ENCODE peak calls at places on chromosomes 11 and 22, in four cellular contexts. One of them, this sample, is unnamed.

GRCh38 chr11:106959386-106959785 is 58.9 kb downstream of the GUCY1A2 start:
- DNase-seq in CD8-positive, alpha-beta T cell: no peak
- DNase-seq in choroid plexus epithelial cell: no peak
- DNase-seq in heart left ventricle: no peak
- DNase-seq in this sample: no peak

GRCh38 chr11:14927146-14927545 is 35.1 kb upstream of the CYP2R1 start:
- DNase-seq in CD8-positive, alpha-beta T cell: no peak
- DNase-seq in choroid plexus epithelial cell: no peak
- DNase-seq in heart left ventricle: no peak
- DNase-seq in this sample: no peak

GRCh38 chr11:47254381-47254780 is 3.4 kb upstream of the NR1H3 start:
- DNase-seq in CD8-positive, alpha-beta T cell: no peak
- DNase-seq in choroid plexus epithelial cell: peak
- DNase-seq in heart left ventricle: no peak
- DNase-seq in this sample: no peak

GRCh38 chr11:44817207-44817944 is 90.6 kb downstream of the TSPAN18 start:
- DNase-seq in CD8-positive, alpha-beta T cell: no peak
- DNase-seq in choroid plexus epithelial cell: no peak
- DNase-seq in heart left ventricle: no peak
- DNase-seq in this sample: no peak

GRCh38 chr11:11036185-11037161 is 178.6 kb upstream of the ZBED5 start:
- DNase-seq in CD8-positive, alpha-beta T cell: no peak
- DNase-seq in choroid plexus epithelial cell: peak
- DNase-seq in heart left ventricle: peak
- DNase-seq in this sample: no peak

GRCh38 chr11:119315139-119316016 is 1.6 kb downstream of the MCAM start:
- DNase-seq in CD8-positive, alpha-beta T cell: no peak
- DNase-seq in choroid plexus epithelial cell: no peak
- DNase-seq in heart left ventricle: peak
- DNase-seq in this sample: no peak

GRCh38 chr11:11983427-11983826 is 25.0 kb downstream of the DKK3 start:
- DNase-seq in CD8-positive, alpha-beta T cell: no peak
- DNase-seq in choroid plexus epithelial cell: no peak
- DNase-seq in heart left ventricle: no peak
- DNase-seq in this sample: no peak

GRCh38 chr22:22928666-22929380 is 41.2 kb downstream of the IGLL5 start:
- DNase-seq in CD8-positive, alpha-beta T cell: peak
- DNase-seq in choroid plexus epithelial cell: peak
- DNase-seq in heart left ventricle: peak
- DNase-seq in this sample: no peak

GRCh38 chr11:118175031-118175531 is 1.4 kb downstream of the SCN2B start:
- DNase-seq in CD8-positive, alpha-beta T cell: no peak
- DNase-seq in choroid plexus epithelial cell: peak
- DNase-seq in heart left ventricle: no peak
- DNase-seq in this sample: no peak

GRCh38 chr11:96227244-96227643 is 115.8 kb downstream of the MAML2 start:
- DNase-seq in CD8-positive, alpha-beta T cell: no peak
- DNase-seq in choroid plexus epithelial cell: peak
- DNase-seq in heart left ventricle: no peak
- DNase-seq in this sample: no peak

GRCh38 chr22:47012589-47013365 is 250.3 kb downstream of the TBC1D22A start:
- DNase-seq in CD8-positive, alpha-beta T cell: no peak
- DNase-seq in choroid plexus epithelial cell: peak
- DNase-seq in heart left ventricle: no peak
- DNase-seq in this sample: no peak

GRCh38 chr11:70297341-70297740 is 26.9 kb downstream of the PPFIA1 start:
- DNase-seq in CD8-positive, alpha-beta T cell: no peak
- DNase-seq in choroid plexus epithelial cell: peak
- DNase-seq in heart left ventricle: no peak
- DNase-seq in this sample: no peak

GRCh38 chr11:117300773-117301172 is 9.6 kb downstream of the BACE1-AS start:
- DNase-seq in CD8-positive, alpha-beta T cell: no peak
- DNase-seq in choroid plexus epithelial cell: no peak
- DNase-seq in heart left ventricle: no peak
- DNase-seq in this sample: no peak

DNA sequence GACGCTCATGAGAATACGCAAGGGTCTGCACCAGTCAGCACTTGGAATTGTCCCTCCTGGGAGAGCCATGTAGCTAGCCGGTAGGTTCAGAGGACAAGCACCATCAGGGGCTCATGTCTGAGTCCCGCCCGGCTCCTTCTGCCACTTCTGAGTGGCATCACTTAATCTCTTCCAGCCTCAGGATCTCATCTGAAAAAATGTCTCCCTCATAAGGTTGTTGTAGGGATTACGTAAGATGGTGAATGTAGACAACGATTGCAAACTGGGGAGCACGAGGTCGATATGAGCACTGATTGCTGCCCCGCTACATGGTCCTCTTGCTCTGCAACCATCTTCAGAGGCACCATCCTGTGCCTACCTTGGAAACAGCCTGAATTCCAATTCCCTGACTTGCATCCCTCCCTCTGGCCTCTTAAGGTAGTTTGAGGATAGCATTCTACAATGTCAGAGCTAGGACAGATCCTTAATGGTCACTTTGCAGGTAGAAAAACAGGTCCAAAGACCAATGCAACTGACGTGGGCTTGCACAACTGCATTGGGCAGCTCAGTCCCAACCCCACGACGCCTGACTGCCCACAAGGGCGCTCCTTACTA is 115.8 kb upstream of the TMEM45B start:
- DNase-seq in CD8-positive, alpha-beta T cell: no peak
- DNase-seq in choroid plexus epithelial cell: peak
- DNase-seq in heart left ventricle: no peak
- DNase-seq in this sample: no peak
- TF ChIP-seq CTCF in CD8-positive, alpha-beta T cell: no peak
- TF ChIP-seq CTCF in choroid plexus epithelial cell: peak
- TF ChIP-seq CTCF in heart left ventricle: no peak
- TF ChIP-seq CTCF in this sample: no peak

GRCh38 chr22:19705181-19705934 is 8.9 kb upstream of the SEPTIN5 start:
- DNase-seq in CD8-positive, alpha-beta T cell: no peak
- DNase-seq in choroid plexus epithelial cell: no peak
- DNase-seq in heart left ventricle: no peak
- DNase-seq in this sample: no peak
- TF ChIP-seq CTCF in CD8-positive, alpha-beta T cell: no peak
- TF ChIP-seq CTCF in choroid plexus epithelial cell: peak
- TF ChIP-seq CTCF in heart left ventricle: no peak
- TF ChIP-seq CTCF in this sample: no peak

GRCh38 chr22:49568751-49569285 is 258.9 kb downstream of the BRD1 start:
- DNase-seq in CD8-positive, alpha-beta T cell: no peak
- DNase-seq in choroid plexus epithelial cell: no peak
- DNase-seq in heart left ventricle: no peak
- DNase-seq in this sample: no peak
- TF ChIP-seq CTCF in CD8-positive, alpha-beta T cell: no peak
- TF ChIP-seq CTCF in choroid plexus epithelial cell: no peak
- TF ChIP-seq CTCF in heart left ventricle: no peak
- TF ChIP-seq CTCF in this sample: no peak

GRCh38 chr22:43182726-43183125 is 4.2 kb downstream of the TTLL12 start:
- DNase-seq in CD8-positive, alpha-beta T cell: no peak
- DNase-seq in choroid plexus epithelial cell: no peak
- DNase-seq in heart left ventricle: no peak
- DNase-seq in this sample: no peak
- TF ChIP-seq CTCF in CD8-positive, alpha-beta T cell: no peak
- TF ChIP-seq CTCF in choroid plexus epithelial cell: no peak
- TF ChIP-seq CTCF in heart left ventricle: no peak
- TF ChIP-seq CTCF in this sample: no peak

DNA sequence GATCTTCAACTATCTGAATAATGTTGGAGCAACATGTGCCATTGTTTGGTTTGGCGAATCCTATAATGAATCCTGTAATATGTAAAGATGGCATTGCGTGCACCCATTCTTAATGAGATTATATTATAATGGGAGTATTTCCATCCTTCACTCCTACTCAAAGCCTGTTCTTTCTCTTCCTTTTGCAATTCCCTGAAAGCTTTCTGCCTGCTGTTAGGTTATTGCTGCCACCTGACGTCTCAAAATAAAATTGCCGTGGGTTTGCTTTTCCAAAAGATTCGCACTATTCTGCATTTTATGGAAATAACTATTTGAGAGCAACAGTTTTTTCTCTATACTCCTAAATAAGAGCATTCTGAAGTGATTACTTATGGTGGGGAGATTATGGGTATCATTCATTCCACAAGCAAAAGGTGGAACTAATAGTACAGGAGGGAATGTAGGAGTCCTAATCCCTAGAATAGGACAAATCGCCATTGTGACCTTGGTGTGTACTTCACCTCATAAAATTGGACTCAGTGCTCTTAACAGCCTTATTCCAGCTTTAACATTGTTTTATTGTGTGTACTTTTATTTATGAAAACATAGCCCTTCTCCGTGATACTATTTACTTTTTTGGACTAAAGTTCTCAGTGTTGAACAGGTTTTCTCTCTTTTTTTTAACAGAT is 69.6 kb upstream of the ALKBH3 start:
- DNase-seq in CD8-positive, alpha-beta T cell: no peak
- DNase-seq in choroid plexus epithelial cell: peak
- DNase-seq in heart left ventricle: no peak
- DNase-seq in this sample: no peak
- TF ChIP-seq CTCF in CD8-positive, alpha-beta T cell: no peak
- TF ChIP-seq CTCF in choroid plexus epithelial cell: peak
- TF ChIP-seq CTCF in heart left ventricle: peak
- TF ChIP-seq CTCF in this sample: no peak

GRCh38 chr11:57457643-57458023 is 2.7 kb upstream of the RTN4RL2 start:
- DNase-seq in CD8-positive, alpha-beta T cell: no peak
- DNase-seq in choroid plexus epithelial cell: no peak
- DNase-seq in heart left ventricle: no peak
- DNase-seq in this sample: no peak
- TF ChIP-seq CTCF in CD8-positive, alpha-beta T cell: peak
- TF ChIP-seq CTCF in choroid plexus epithelial cell: no peak
- TF ChIP-seq CTCF in heart left ventricle: peak
- TF ChIP-seq CTCF in this sample: no peak

This sample was measured in D721Med.